ENCODE peak calls at places on chromosome 6, in four cellular contexts. F is HepG2, G is K562, J is GM12878. K is an unnamed sample.

GRCh38 chr6:33694401-33694931 is 17.0 kb downstream of the UQCC2 start:
- DNase-seq in J (no peak), F (no peak), G (peak), K (no peak)

GRCh38 chr6:85372188-85372914 is 77.5 kb upstream of the NT5E start:
- DNase-seq in G (no peak), J (no peak), F (peak), K (no peak)

GRCh38 chr6:40931927-40932326 is 107.1 kb downstream of the UNC5CL start:
- DNase-seq in G (no peak), J (no peak), F (no peak), K (no peak)

GRCh38 chr6:14819840-14820420 is 425.9 kb upstream of the JARID2 start:
- DNase-seq in G (no peak), J (no peak), F (no peak), K (no peak)

GRCh38 chr6:4253604-4254211 is 118.3 kb upstream of the ECI2 start:
- DNase-seq in G (no peak), F (peak), J (no peak), K (peak)

GRCh38 chr6:167643223-167643622 is 183.5 kb upstream of the AFDN start:
- DNase-seq in F (no peak), J (no peak), G (no peak), K (no peak)

GRCh38 chr6:14948586-14949245 is 297.2 kb upstream of the JARID2 start:
- DNase-seq in G (no peak), F (no peak), J (no peak), K (no peak)

GRCh38 chr6:81606965-81607381 is 145.5 kb downstream of the TENT5A start:
- DNase-seq in G (no peak), F (no peak), J (no peak), K (no peak)

DNA sequence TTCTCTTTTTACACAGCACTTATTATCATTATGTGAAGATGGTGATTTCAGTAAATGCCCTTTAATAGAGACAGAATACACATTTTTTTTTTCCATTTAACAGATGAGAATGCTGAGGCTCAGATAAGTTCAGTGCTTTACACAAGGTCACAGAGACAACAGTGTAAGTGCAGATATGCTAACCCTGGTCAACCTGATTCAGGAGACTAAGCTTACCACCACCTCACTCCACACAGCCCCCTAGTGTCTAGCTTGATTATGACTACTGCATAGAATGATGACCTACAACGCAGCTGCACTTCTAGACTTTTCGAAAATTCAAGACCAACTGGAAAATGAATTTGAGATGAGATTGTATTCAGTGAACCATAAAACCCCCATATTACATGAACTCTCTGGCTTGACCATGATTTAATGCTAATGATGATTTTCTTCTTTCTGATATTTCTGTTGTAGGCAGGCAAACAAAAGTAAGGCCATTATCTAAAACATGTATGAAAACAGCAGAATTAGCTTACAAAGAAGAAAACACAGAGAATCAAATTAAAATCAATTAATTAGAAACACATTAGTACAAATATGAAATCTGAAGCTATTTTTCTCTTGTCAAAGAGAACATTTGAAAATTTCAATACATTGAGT is 212.1 kb upstream of the PHACTR1 start:
- DNase-seq in F (peak), J (peak), G (peak), K (no peak)
- TF ChIP-seq HDAC2 in F (no peak), J (no peak), G (no peak), K (no peak)

GRCh38 chr6:139778113-139778512 is 403.7 kb upstream of the CITED2 start:
- DNase-seq in F (no peak), G (no peak), J (no peak), K (no peak)

GRCh38 chr6:139776051-139776450 is 401.6 kb upstream of the CITED2 start:
- DNase-seq in G (no peak), J (no peak), F (peak), K (no peak)

GRCh38 chr6:139777202-139777970 is 402.9 kb upstream of the CITED2 start:
- DNase-seq in F (no peak), J (no peak), G (peak), K (no peak)

GRCh38 chr6:139779988-139780774 is 405.7 kb upstream of the CITED2 start:
- DNase-seq in F (no peak), G (no peak), J (no peak), K (no peak)

GRCh38 chr6:139778688-139779087 is 404.2 kb upstream of the CITED2 start:
- DNase-seq in J (no peak), G (no peak), F (no peak), K (no peak)
- TF ChIP-seq MYC in J (no peak), G (no peak), F (no peak), K (no peak)

GRCh38 chr6:147001621-147002020 is 202.6 kb upstream of the STXBP5 start:
- DNase-seq in F (no peak), J (no peak), G (no peak), K (no peak)
- TF ChIP-seq ESRRA in F (no peak), J (no peak), G (no peak), K (no peak)

GRCh38 chr6:26028212-26028752 is 58.9 kb upstream of the HFE start:
- DNase-seq in J (no peak), F (no peak), G (no peak), K (no peak)

GRCh38 chr6:26029857-26030653 is 57.2 kb upstream of the HFE start:
- DNase-seq in J (no peak), F (no peak), G (no peak), K (no peak)

GRCh38 chr6:26030716-26031115 is 56.5 kb upstream of the HFE start:
- DNase-seq in J (no peak), G (no peak), F (no peak), K (no peak)

GRCh38 chr6:26028753-26029569 is 58.3 kb upstream of the HFE start:
- DNase-seq in J (no peak), G (no peak), F (no peak), K (peak)

DNA sequence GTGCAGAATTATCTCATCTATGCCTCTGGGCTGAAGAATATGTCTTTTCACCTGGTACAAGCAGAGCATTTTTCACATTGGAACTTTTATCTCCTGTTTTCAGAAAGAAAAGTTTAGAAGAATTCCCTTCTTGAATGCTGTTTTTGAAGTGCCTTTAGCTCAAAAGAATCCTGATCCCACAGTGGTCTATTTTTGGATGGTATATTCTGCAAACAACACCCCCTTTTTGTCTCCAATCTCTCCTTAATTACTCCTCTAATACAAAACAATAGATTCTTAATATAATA is 57.7 kb upstream of the HFE start:
- DNase-seq in F (no peak), G (no peak), J (no peak), K (no peak)
- TF ChIP-seq HDAC2 in F (no peak), G (no peak), J (no peak), K (no peak)

GRCh38 chr6:157571269-157571668 is 190.3 kb downstream of the ZDHHC14 start:
- DNase-seq in F (no peak), J (peak), G (no peak), K (no peak)
- TF ChIP-seq MYC in F (no peak), J (no peak), G (no peak), K (no peak)

GRCh38 chr6:37699138-37699766 is 1.6 kb upstream of the MDGA1 start:
- DNase-seq in J (no peak), G (no peak), F (no peak), K (no peak)

GRCh38 chr6:37704066-37704465 is 6.4 kb upstream of the MDGA1 start:
- DNase-seq in G (no peak), F (no peak), J (no peak), K (no peak)

GRCh38 chr6:37704923-37705238 is 7.2 kb upstream of the MDGA1 start:
- DNase-seq in F (no peak), J (no peak), G (no peak), K (no peak)

GRCh38 chr6:37700266-37700973 is 2.7 kb upstream of the MDGA1 start:
- DNase-seq in J (no peak), F (peak), G (no peak), K (no peak)

GRCh38 chr6:37702314-37702713 is 4.6 kb upstream of the MDGA1 start:
- DNase-seq in F (no peak), J (no peak), G (peak), K (no peak)
- TF ChIP-seq ESRRA in F (no peak), J (no peak), G (no peak), K (no peak)

GRCh38 chr6:159980474-159980873 is 11.6 kb downstream of the IGF2R start:
- DNase-seq in F (no peak), J (no peak), G (no peak), K (no peak)

GRCh38 chr6:159983641-159984080 is 14.8 kb downstream of the IGF2R start:
- DNase-seq in G (no peak), F (no peak), J (no peak), K (no peak)

GRCh38 chr6:159981171-159981571 is 12.3 kb downstream of the IGF2R start:
- DNase-seq in J (no peak), F (no peak), G (no peak), K (no peak)

GRCh38 chr6:159982726-159983506 is 14.0 kb downstream of the IGF2R start:
- DNase-seq in G (no peak), F (no peak), J (no peak), K (no peak)

DNA sequence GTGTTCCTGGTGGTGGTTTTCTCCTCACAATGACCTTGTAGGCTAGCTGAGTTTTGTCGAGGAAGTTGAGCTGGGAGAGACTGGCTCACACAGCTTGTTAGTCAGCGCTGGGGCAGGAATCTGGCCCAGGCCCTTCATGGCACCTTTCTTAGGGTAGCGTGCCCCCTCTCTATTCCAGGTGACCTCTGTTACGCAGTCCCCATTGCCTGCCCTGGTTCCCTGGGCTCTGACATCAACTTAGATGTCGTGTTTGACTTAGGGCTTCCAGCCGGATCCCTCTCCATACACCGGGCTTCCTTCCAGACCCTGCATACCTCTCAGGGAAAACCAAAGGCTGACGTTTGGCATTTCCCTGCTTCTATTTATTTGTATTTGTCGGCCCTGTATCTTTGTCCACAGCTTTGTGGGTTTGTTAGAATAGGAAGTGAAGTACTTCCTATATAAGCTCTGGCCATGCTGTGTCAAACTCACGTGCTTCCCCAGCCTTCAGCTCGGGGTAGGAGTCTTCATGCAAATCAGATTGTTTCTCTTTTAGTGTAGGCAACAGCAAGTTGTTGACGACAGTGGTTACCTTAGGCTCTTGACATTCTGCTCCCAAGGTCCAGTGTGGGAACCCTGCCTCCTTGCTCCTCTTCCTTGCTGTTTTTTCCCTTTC is 12.8 kb downstream of the IGF2R start:
- DNase-seq in G (no peak), F (no peak), J (peak), K (no peak)
- TF ChIP-seq HDAC2 in G (peak), F (no peak), J (no peak), K (no peak)

DNA sequence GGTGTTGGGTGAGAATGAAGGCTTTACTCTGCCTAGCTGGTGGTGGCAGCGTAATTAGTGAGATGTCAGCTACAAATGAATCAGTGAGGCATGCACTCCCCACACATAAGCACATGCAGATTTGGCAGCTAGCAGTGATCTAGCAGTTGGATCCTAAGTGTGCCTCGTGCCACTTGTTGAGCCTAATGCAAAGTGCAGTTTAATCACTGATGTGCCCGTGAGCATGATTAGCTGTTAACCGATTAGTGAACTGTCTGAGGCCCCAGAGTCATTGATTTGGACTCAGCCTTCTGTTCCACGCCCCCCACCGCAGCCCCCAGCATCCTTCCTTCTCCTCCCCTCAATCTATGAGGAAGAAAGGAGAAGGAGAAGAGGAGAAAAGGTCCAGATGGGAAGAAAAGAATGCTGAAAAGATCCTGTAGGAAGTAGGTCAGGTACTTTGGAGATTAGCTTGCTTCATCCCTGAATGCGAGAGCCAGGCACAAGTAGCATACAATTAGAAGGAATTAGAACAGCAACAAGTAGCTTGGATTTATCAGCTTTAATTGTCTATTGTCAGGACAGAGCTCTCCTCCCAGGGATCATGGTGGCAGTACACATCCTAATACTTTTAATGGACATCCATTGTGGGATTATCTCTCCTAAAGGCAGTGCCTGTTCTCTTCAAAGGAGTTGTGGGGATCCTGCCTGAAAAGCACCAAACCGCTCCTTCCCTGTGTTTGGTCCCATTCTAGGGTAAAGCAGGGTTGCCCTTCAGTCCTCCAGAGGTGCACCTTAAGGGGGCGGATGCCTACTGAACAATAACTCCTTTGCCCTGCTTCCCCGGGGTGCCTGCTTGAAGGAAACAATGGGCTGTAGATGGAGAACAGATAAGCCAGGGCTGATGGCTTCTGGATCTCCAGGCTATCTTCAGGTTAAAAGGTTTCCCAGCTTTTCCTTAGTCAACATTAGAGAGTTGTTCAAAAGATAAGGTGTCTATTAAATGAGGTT is 5.7 kb upstream of the PRDM1 start:
- DNase-seq in J (no peak), G (no peak), F (no peak), K (no peak)
- TF ChIP-seq MYC in J (no peak), G (no peak), F (no peak), K (no peak)

GRCh38 chr6:106770663-106771062 is 141.3 kb downstream of the QRSL1 start:
- DNase-seq in G (no peak), J (no peak), F (no peak), K (no peak)
- TF ChIP-seq ESRRA in G (no peak), J (no peak), F (no peak), K (no peak)

DNA sequence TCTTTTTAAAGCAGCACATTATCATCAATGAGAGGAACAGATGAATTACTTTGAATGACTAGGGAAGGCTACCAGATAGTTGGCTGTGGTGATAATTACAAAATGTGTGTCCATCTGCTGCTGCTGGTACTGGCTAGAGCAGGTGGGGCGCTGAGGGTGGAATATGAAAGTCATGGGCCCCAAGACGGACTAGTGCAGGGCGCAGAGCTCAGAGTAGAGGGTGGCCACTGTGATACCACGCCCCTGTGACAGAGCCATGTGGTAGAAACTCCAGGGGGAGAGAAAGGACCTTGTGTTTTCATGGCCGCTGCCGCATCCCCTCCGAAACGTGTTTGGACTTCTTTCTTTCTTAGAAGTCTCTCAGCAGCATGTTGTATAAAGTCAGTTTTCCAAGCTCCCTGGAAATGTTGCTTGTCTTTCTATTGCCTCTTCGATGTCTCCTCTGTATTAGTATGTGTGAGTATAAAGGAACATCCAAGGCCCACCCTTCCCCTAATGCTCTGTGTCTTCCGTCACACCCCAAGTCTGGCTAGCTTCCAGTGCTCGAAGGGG is 88.1 kb downstream of the PPP1R14C start:
- DNase-seq in G (no peak), J (no peak), F (no peak), K (no peak)
- TF ChIP-seq HDAC2 in G (no peak), J (no peak), F (no peak), K (no peak)

K was measured in A549.